ENCODE peak calls at places on chromosomes 4 and X, in four cellular contexts. A, T, V and J are unnamed samples.

GRCh38 chr4:60847614-60848013 is 352.5 kb upstream of the ADGRL3 start:
- DNase-seq in A (no peak), V (no peak), T (no peak), J (no peak)

GRCh38 chrX:23494741-23495140 is 160.1 kb downstream of the PTCHD1 start:
- DNase-seq in A (no peak), T (no peak), V (no peak), J (no peak)

GRCh38 chr4:104860227-104861123 is 286.2 kb upstream of the TET2 start:
- DNase-seq in T (peak; percentile 13), A (peak; percentile 33), V (peak; percentile 72), J (no peak)

GRCh38 chrX:68807818-68808217 is 21.0 kb upstream of the EFNB1 start:
- DNase-seq in T (no peak), A (no peak), V (no peak), J (no peak)

GRCh38 chr4:154944996-154945395 is 163.9 kb downstream of the RBM46 start:
- DNase-seq in V (no peak), A (no peak), T (no peak), J (no peak)

GRCh38 chrX:115214151-115214550 is 19.7 kb downstream of the LRCH2 start:
- DNase-seq in T (no peak), V (no peak), A (no peak), J (no peak)

GRCh38 chr4:82802906-82803305 is 4.3 kb upstream of the SCD5 start:
- DNase-seq in V (no peak), A (no peak), T (no peak), J (no peak)

GRCh38 chr4:173332963-173333657 is 1.0 kb downstream of the HMGB2 start:
- DNase-seq in V (no peak), T (no peak), A (no peak), J (no peak)

GRCh38 chrX:42241421-42241820 is 318.1 kb upstream of the CASK start:
- DNase-seq in V (no peak), T (no peak), A (no peak), J (no peak)

GRCh38 chr4:101200561-101200960 is 146.8 kb downstream of the PPP3CA start:
- DNase-seq in A (no peak), V (no peak), T (no peak), J (no peak)

GRCh38 chr4:79273918-79274317 is 51.9 kb downstream of the NAA11 start:
- DNase-seq in A (no peak), V (no peak), T (no peak), J (no peak)

GRCh38 chr4:174714393-174715211 is 114.4 kb downstream of the GLRA3 start:
- DNase-seq in V (no peak), A (no peak), T (no peak), J (no peak)

DNA sequence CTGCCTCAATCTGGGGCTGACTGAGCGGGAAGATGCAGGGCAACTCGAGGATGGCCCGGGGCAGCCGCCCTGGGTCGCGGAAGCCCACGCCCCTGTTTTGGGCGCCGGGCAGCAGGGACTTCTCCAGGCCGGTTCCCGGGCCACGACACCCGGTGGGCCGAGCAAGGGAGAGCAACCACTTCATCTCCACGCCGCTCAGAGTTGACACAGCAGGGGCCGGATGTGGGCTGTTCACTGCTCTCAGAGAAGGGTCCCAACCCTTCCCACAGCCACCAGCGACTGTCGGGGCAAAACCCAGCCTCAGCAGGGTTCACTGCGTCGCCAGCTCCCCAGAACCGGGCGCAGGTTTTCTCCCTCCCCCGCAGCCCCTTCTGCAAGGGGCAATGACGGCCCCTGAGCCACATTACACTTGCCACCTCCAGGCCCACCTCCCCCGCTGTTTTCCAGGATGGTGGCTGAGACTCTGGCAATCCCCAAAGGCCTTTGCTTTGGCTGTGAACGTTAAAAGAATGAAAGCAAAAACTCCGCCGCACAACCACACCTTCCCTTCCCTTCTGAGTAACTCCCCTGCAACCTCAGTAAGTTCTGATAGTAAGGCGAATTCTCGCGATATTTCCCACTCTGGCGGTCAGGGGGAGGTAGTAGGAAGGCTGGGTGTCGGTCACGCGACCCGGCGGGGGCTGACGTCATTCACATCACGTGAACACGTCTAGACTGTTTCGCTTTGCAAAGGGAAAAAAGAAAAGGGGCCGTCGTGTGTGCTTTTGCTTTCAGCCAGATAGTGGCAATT is 718 bp upstream of the CAMK2D start:
- DNase-seq in T (peak; percentile 100), A (peak; percentile 99), V (peak; percentile 99), J (peak; percentile 98)
- TF ChIP-seq POLR2A in T (peak; percentile 98), A (peak; percentile 98), V (peak; percentile 80), J (peak; percentile 98)

GRCh38 chr4:99917575-99917974 is 23.3 kb upstream of the LAMTOR3 start:
- DNase-seq in A (no peak), V (no peak), T (no peak), J (no peak)

GRCh38 chr4:99915449-99915848 is 21.2 kb upstream of the LAMTOR3 start:
- DNase-seq in T (no peak), V (no peak), A (no peak), J (no peak)

GRCh38 chr4:99921174-99921573 is 25.2 kb downstream of the DNAJB14 start:
- DNase-seq in T (no peak), A (no peak), V (no peak), J (no peak)

GRCh38 chr4:99918656-99919055 is 24.4 kb upstream of the LAMTOR3 start:
- DNase-seq in T (no peak), A (no peak), V (no peak), J (no peak)
- TF ChIP-seq POLR2A in T (no peak), A (no peak), V (no peak), J (no peak)

DNA sequence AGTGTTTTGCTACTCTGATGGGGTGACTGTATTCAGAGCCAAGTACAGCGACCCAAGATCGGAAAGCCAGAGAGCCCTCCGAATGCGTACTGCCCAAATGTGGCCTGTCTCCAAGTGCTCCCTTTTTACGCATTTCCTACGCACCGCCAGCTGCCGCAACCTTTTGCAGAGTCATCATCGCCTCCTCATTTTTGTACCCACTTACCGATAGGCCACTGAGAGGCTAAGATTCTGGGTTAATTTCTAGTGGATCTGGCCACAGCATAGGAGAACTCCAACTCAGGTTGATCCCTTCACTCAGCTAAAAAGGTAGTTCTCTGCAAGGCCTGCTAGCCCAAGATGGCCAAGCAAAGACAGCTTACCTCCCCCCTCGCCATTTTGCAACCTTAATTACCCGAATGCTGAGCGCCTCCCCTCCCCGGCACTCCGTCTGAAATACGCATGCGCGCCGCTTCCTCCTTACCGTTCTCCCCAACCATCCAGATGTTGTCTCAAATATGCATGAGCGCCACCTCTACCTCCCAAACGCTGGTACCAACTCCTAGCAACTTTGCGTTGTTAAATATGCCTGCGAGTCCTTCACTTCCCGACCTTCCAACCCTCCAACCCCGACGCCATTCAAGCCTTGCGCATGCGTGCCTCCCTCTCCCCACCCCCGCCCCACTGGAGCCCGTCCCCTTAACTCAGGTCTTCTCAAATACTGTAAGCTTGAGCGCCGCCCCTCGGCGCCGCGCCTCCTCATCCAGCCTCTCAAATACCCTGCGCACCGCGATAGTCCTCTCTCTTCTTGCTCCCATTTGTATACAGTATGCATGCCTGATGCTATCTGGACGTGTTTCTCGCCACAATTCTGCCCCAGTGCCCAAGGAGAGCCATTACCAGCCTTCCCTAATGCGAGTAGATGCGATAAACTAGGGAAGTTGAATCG is 11.8 kb upstream of the ZCCHC13 start:
- DNase-seq in A (peak; percentile 86), V (peak; percentile 67), T (peak; percentile 78), J (peak; percentile 94)
- TF ChIP-seq POLR2A in A (no peak), V (peak; percentile 60), T (peak; percentile 18), J (no peak)

DNA sequence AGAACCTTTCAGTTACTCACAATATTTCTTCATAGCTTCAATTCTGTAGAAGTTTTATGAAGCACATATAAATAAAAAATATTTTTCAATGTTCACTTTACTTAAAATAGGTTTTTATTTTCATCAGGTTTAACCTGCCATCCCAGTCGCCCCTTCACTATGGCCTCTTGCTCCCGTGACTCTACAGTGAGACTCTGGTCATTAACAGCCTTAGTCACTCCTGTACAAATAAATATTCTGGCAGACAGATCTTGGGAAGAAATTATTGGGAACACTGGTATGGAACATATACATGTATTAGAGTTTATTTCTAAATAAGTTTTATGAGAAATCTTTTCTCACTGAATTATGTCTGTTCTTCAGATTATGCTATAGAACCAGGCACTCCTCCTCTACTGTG is 45.7 kb downstream of the SPATA4 start:
- DNase-seq in T (no peak), V (no peak), A (no peak), J (no peak)
- TF ChIP-seq POLR2A in T (no peak), V (no peak), A (no peak), J (no peak)

GRCh38 chr4:184473515-184474260 is 662 bp downstream of the IRF2 start:
- DNase-seq in V (no peak), T (peak; percentile 31), A (no peak), J (peak; percentile 92)
- TF ChIP-seq POLR2A in V (peak; percentile 61), T (no peak), A (no peak), J (no peak)

GRCh38 chrX:100643943-100644587 is at the start of gene SRPX2:
- DNase-seq in A (peak; percentile 39), T (peak; percentile 48), V (no peak), J (no peak)
- TF ChIP-seq POLR2A in A (peak; percentile 33), T (no peak), V (no peak), J (no peak)

GRCh38 chr4:74932832-74933561 is at the start of gene PARM1:
- DNase-seq in T (peak; percentile 79), A (peak; percentile 63), V (no peak), J (peak; percentile 95)
- TF ChIP-seq POLR2A in T (peak; percentile 20), A (no peak), V (peak; percentile 87), J (no peak)